ENCODE peak calls at places on chromosomes 1 and 21, in eight cellular contexts. S, J, I, M, C, F, A and G are unnamed samples.

GRCh38 chr1:93694833-93695232 is 13.2 kb upstream of the BCAR3 start:
- DNase-seq in M (no peak), F (no peak), J (no peak), S (peak; percentile 58), C (no peak), A (no peak), I (no peak), G (no peak)

GRCh38 chr1:205481279-205481617 is 23.2 kb upstream of the CDK18 start:
- DNase-seq in S (no peak), M (no peak), I (no peak), C (no peak), F (no peak), J (no peak), A (no peak), G (no peak)

GRCh38 chr1:3785045-3785444 is 11.3 kb downstream of the LRRC47 start:
- DNase-seq in A (no peak), M (no peak), J (no peak), F (no peak), S (no peak), C (no peak), I (no peak), G (no peak)

GRCh38 chr1:226482975-226483660 is 65.4 kb upstream of the STUM start:
- DNase-seq in C (no peak), A (peak; percentile 20), S (no peak), J (no peak), I (no peak), M (no peak), F (no peak), G (no peak)

GRCh38 chr1:108512239-108513071 is 47.4 kb upstream of the EEIG2 start:
- DNase-seq in M (peak; percentile 12), S (no peak), C (peak; percentile 69), F (peak; percentile 68), J (peak; percentile 50), I (no peak), A (peak; percentile 27), G (peak; percentile 75)

GRCh38 chr1:43509740-43510375 is 20.8 kb upstream of the PTPRF start:
- DNase-seq in J (no peak), M (no peak), S (no peak), A (no peak), I (no peak), F (no peak), C (no peak), G (no peak)

GRCh38 chr1:37471345-37472231 is 2.8 kb upstream of the ZC3H12A start:
- DNase-seq in S (peak; percentile 87), A (peak; percentile 28), C (peak; percentile 97), J (peak; percentile 90), M (no peak), F (peak; percentile 85), I (no peak), G (peak; percentile 95)

GRCh38 chr1:52792002-52792401 is 50.6 kb upstream of the ZYG11A start:
- DNase-seq in M (no peak), I (no peak), C (no peak), A (no peak), J (peak; percentile 16), S (no peak), F (no peak), G (no peak)

GRCh38 chr1:145695781-145696629 is 11.2 kb downstream of the PDZK1 start:
- DNase-seq in I (no peak), A (no peak), F (no peak), M (no peak), S (no peak), J (no peak), C (no peak), G (no peak)

GRCh38 chr1:167431261-167431908 is 86.9 kb downstream of the CD247 start:
- DNase-seq in M (no peak), I (no peak), J (no peak), F (no peak), S (no peak), A (peak; percentile 47), C (no peak), G (no peak)

GRCh38 chr21:45341779-45342178 is 54.1 kb upstream of the POFUT2 start:
- DNase-seq in I (no peak), F (no peak), C (no peak), J (no peak), M (no peak), S (no peak), A (no peak), G (no peak)

GRCh38 chr21:42312626-42313104 is 2.5 kb downstream of the TFF3 start:
- DNase-seq in J (no peak), I (no peak), M (no peak), F (no peak), C (no peak), A (no peak), S (no peak), G (no peak)

GRCh38 chr1:200493344-200493743 is 83.5 kb upstream of the ZNF281 start:
- DNase-seq in I (no peak), J (no peak), M (no peak), S (no peak), A (no peak), C (no peak), F (no peak), G (no peak)

GRCh38 chr1:8477983-8478362 is 160.1 kb downstream of the SLC45A1 start:
- DNase-seq in I (no peak), S (no peak), A (no peak), J (no peak), C (peak; percentile 55), F (no peak), M (no peak), G (peak; percentile 49)

GRCh38 chr1:204670152-204670927 is 15.2 kb downstream of the LRRN2 start:
- DNase-seq in I (no peak), A (no peak), C (peak; percentile 82), J (peak; percentile 39), F (peak; percentile 19), S (no peak), M (no peak), G (peak; percentile 45)

DNA sequence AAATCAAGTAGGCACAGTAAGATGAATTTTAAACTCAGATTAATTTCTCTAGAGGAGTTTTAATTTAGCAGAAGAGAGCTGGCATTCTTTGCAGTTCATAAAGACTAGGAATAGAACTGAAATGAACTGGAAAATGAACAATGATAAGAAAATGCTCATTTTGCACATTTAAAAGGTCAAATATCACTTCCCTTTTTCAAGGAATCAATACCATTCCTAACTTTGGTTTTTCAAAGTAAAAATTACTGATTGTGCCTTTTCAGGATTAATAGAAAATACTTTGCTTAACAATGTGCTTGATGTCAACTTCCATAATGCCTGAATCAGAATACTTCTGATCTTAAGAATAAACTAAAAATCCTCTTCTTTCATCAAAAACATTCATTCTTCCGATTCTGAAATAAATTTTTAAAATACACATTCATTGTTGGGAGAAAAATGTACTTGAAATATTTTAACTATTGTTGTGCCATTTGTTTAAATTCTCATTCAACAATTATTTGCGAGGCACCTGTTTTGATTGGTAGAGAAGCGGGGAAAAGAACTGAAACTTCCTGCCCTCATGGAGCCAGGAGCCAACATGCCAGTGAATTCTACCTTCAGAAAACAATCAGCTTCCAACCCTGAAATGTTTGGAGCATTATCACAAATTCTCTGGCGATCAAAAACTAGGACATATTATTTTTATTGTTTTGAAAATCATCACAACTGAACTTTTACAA is 2.1 kb downstream of the SCAF4 start:
- DNase-seq in S (no peak), I (no peak), J (no peak), A (no peak), C (no peak), F (no peak), M (no peak), G (no peak)
- H3K9ac ChIP-seq in S (peak overlapping the region; percentile 18), I (no peak overlapping the region), J (no peak overlapping the region), A (no peak overlapping the region), C (peak overlapping the region; percentile 89), F (no peak overlapping the region), M (no peak overlapping the region), G (peak overlapping the region; percentile 96)

DNA sequence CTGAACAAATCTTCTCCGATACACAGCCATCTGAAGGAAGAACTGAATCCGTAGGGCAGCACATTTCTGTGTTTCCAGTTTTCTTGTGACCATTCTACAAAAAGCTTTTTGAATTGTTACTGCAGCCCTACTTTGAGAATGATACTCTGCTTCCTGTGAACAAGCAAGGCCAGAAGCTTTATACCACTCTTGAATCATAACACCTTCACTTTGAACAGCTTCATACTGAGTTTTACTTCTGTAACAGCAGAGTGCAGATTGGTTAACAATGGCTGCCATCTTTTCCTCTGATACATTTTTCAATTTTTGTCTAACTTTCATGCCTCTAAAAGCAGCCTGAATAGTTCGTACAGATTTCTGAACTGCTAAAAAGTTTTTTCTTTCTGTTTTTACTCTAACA is 33.6 kb upstream of the F13B start:
- DNase-seq in I (no peak), M (no peak), C (no peak), F (no peak), S (no peak), J (no peak), A (no peak), G (no peak)
- H3K9me3 ChIP-seq in I (peaks cover 35% of the 10 kb centered on the region), M (peaks cover 10% of the 10 kb centered on the region), C (no peaks in the 10 kb centered on the region), F (no peaks in the 10 kb centered on the region), S (peaks cover 22% of the 10 kb centered on the region), J (no peaks in the 10 kb centered on the region), A (peaks cover 13% of the 10 kb centered on the region), G (no peaks in the 10 kb centered on the region)

GRCh38 chr1:45979778-45980176 is 152.7 kb downstream of the PIK3R3 start:
- DNase-seq in C (no peak), A (no peak), I (no peak), J (no peak), F (no peak), M (no peak), S (no peak), G (no peak)
- H3K4me1 ChIP-seq in C (peaks cover 4% of the 10 kb centered on the region), A (no peaks in the 10 kb centered on the region), I (no peaks in the 10 kb centered on the region), J (no peaks in the 10 kb centered on the region), F (no peaks in the 10 kb centered on the region), M (no peaks in the 10 kb centered on the region), S (no peaks in the 10 kb centered on the region), G (no peaks in the 10 kb centered on the region)

GRCh38 chr1:152487871-152488270 is 22.7 kb upstream of the LCE5A start:
- DNase-seq in I (no peak), A (no peak), C (no peak), S (no peak), J (no peak), M (no peak), F (no peak), G (no peak)
- H3K9ac ChIP-seq in I (no peak overlapping the region), A (no peak overlapping the region), C (no peak overlapping the region), S (no peak overlapping the region), J (no peak overlapping the region), M (no peak overlapping the region), F (no peak overlapping the region), G (no peak overlapping the region)

GRCh38 chr1:239574112-239574511 is 187.7 kb downstream of the CHRM3 start:
- DNase-seq in A (peak; percentile 68), S (no peak), F (no peak), M (peak; percentile 15), J (no peak), C (no peak), I (no peak), G (no peak)
- H3K9me3 ChIP-seq in A (no peaks in the 10 kb centered on the region), S (no peaks in the 10 kb centered on the region), F (no peaks in the 10 kb centered on the region), M (no peaks in the 10 kb centered on the region), J (peaks cover 7% of the 10 kb centered on the region), C (no peaks in the 10 kb centered on the region), I (no peaks in the 10 kb centered on the region), G (no peaks in the 10 kb centered on the region)

GRCh38 chr1:207827488-207827830 is 75.6 kb downstream of the CD46 start:
- DNase-seq in M (no peak), C (no peak), I (no peak), J (no peak), S (no peak), F (no peak), A (no peak), G (no peak)
- H3K4me1 ChIP-seq in M (peaks cover 4% of the 10 kb centered on the region), C (peaks cover 9% of the 10 kb centered on the region), I (no peaks in the 10 kb centered on the region), J (peaks cover 30% of the 10 kb centered on the region), S (no peaks in the 10 kb centered on the region), F (peaks cover 30% of the 10 kb centered on the region), A (no peaks in the 10 kb centered on the region), G (peaks cover 41% of the 10 kb centered on the region)